ENCODE peak calls at places on chromosomes 4 and X, in nine cellular contexts. M is stimulated activated naive B cell treated with anti-CD40 and anti-IgM and Interleukin-4, amounts not matched to agents 10 μg/mL and 1 μg/mL and 100 μg/mL, for 72 hours; O is BJ; U is cardiac fibroblast; V is activated T-helper 1 cell treated with anti-CD3 and anti-CD28 coated beads, Interleukin-12 subunit alpha, Interleukin-12 subunit beta, Interleukin-2, Interleukin-4 antibody, amounts not matched to agents 30 ng/mL and 10 ng/mL and 1 ng/mL, durations not matched to agents 14 hours and 24 hours and 36 hours; W is NCI-H2029; K is NCI-H1092 treated with DMSO at 0.1 percent for 48 hours; A is psoas muscle; Z is stimulated activated CD4-positive, alpha-beta T cell treated with anti-CD3 and anti-CD28 coated beads, Interleukin-1b, Interleukin-23, amount 100 ng/mL, for 48 hours. S is an unnamed sample.
A peak's percentile ranks its signal among the peaks of the same experiment; 100 is the strongest.

GRCh38 chr4:168677063-168677462 is 180.2 kb downstream of the PALLD start:
- DNase-seq in M (no peak), O (no peak), U (no peak), V (no peak), W (peak; percentile 90), K (peak; percentile 36), A (peak; percentile 48), Z (no peak), S (no peak)

GRCh38 chrX:14802943-14803710 is 69.7 kb downstream of the FANCB start:
- DNase-seq in M (no peak), O (no peak), U (peak; percentile 30), V (no peak), W (no peak), K (no peak), A (no peak), Z (no peak), S (no peak)

GRCh38 chr4:24405356-24405755 is 179.0 kb downstream of the DHX15 start:
- DNase-seq in M (no peak), O (no peak), U (no peak), V (no peak), W (no peak), K (no peak), A (no peak), Z (no peak), S (no peak)

GRCh38 chr4:138669479-138670165 is 346.0 kb upstream of the NOCT start:
- DNase-seq in M (no peak), O (no peak), U (peak; percentile 69), V (no peak), W (no peak), K (no peak), A (no peak), Z (no peak), S (peak; percentile 20)

GRCh38 chrX:47587906-47588735 is 5.9 kb downstream of the TIMP1 start:
- DNase-seq in M (no peak), O (no peak), U (no peak), V (no peak), W (no peak), K (no peak), A (no peak), Z (no peak), S (no peak)

GRCh38 chrX:131729295-131729694 is 185.4 kb downstream of the OR13H1 start:
- DNase-seq in M (peak; percentile 78), O (no peak), U (no peak), V (no peak), W (no peak), K (no peak), A (peak; percentile 91), Z (no peak), S (peak; percentile 54)

GRCh38 chrX:119624951-119625668 is 18.9 kb upstream of the NKRF start:
- DNase-seq in M (no peak), O (no peak), U (no peak), V (no peak), W (no peak), K (no peak), A (no peak), Z (no peak), S (no peak)

GRCh38 chr4:105361021-105361420 is 112.8 kb downstream of the PPA2 start:
- DNase-seq in M (no peak), O (no peak), U (no peak), V (no peak), W (no peak), K (no peak), A (no peak), Z (no peak), S (no peak)

GRCh38 chrX:9515464-9515863 is 50.6 kb downstream of the TBL1X start:
- DNase-seq in M (no peak), O (no peak), U (no peak), V (no peak), W (no peak), K (no peak), A (no peak), Z (no peak), S (no peak)